ENCODE peak calls at places on chromosome 4, in nine cellular contexts. One of them, this sample, is unnamed.

GRCh38 chr4:54484361-54484760 is 173.4 kb upstream of the KIT start:
- DNase-seq in NCI-H510A: peak; percentile 65
- DNase-seq in tibial nerve: no peak
- DNase-seq in SK-N-DZ: no peak
- DNase-seq in GM06990: no peak
- DNase-seq in HL-60: no peak
- DNase-seq in retina: no peak
- DNase-seq in HT1080: no peak
- DNase-seq in anterior cingulate cortex: no peak
- DNase-seq in this sample: no peak

GRCh38 chr4:22574424-22574823 is 58.6 kb upstream of the ADGRA3 start:
- DNase-seq in NCI-H510A: no peak
- DNase-seq in retina: no peak
- DNase-seq in HL-60: no peak
- DNase-seq in GM06990: no peak
- DNase-seq in HT1080: no peak
- DNase-seq in anterior cingulate cortex: no peak
- DNase-seq in tibial nerve: no peak
- DNase-seq in SK-N-DZ: no peak
- DNase-seq in this sample: no peak

GRCh38 chr4:157221895-157222763 is 1.6 kb downstream of the GRIA2 start:
- DNase-seq in NCI-H510A: peak; percentile 22
- DNase-seq in SK-N-DZ: peak; percentile 54
- DNase-seq in anterior cingulate cortex: peak; percentile 67
- DNase-seq in tibial nerve: no peak
- DNase-seq in GM06990: no peak
- DNase-seq in HT1080: no peak
- DNase-seq in retina: peak; percentile 83
- DNase-seq in HL-60: no peak
- DNase-seq in this sample: no peak

GRCh38 chr4:177108708-177109107 is 201.0 kb upstream of the NEIL3 start:
- DNase-seq in SK-N-DZ: no peak
- DNase-seq in tibial nerve: no peak
- DNase-seq in NCI-H510A: no peak
- DNase-seq in GM06990: no peak
- DNase-seq in retina: no peak
- DNase-seq in HT1080: no peak
- DNase-seq in HL-60: no peak
- DNase-seq in anterior cingulate cortex: no peak
- DNase-seq in this sample: no peak

GRCh38 chr4:38160487-38161207 is 200.4 kb downstream of the PTTG2 start:
- DNase-seq in SK-N-DZ: no peak
- DNase-seq in retina: no peak
- DNase-seq in anterior cingulate cortex: no peak
- DNase-seq in HT1080: peak; percentile 91
- DNase-seq in NCI-H510A: peak; percentile 72
- DNase-seq in HL-60: peak; percentile 61
- DNase-seq in GM06990: peak; percentile 60
- DNase-seq in tibial nerve: no peak
- DNase-seq in this sample: peak; percentile 90

GRCh38 chr4:41280010-41280409 is 23.3 kb downstream of the UCHL1 start:
- DNase-seq in HT1080: no peak
- DNase-seq in SK-N-DZ: no peak
- DNase-seq in retina: no peak
- DNase-seq in NCI-H510A: no peak
- DNase-seq in anterior cingulate cortex: no peak
- DNase-seq in HL-60: no peak
- DNase-seq in tibial nerve: no peak
- DNase-seq in GM06990: no peak
- DNase-seq in this sample: no peak

GRCh38 chr4:78100060-78100459 is 42.9 kb downstream of the FRAS1 start:
- DNase-seq in anterior cingulate cortex: no peak
- DNase-seq in NCI-H510A: no peak
- DNase-seq in tibial nerve: no peak
- DNase-seq in HT1080: peak; percentile 1
- DNase-seq in SK-N-DZ: no peak
- DNase-seq in retina: no peak
- DNase-seq in HL-60: no peak
- DNase-seq in GM06990: no peak
- DNase-seq in this sample: no peak

GRCh38 chr4:107265859-107266258 is 229.7 kb upstream of the DKK2 start:
- DNase-seq in NCI-H510A: peak; percentile 20
- DNase-seq in retina: no peak
- DNase-seq in GM06990: no peak
- DNase-seq in anterior cingulate cortex: no peak
- DNase-seq in SK-N-DZ: peak; percentile 29
- DNase-seq in tibial nerve: no peak
- DNase-seq in HL-60: no peak
- DNase-seq in HT1080: no peak
- DNase-seq in this sample: no peak

GRCh38 chr4:6362896-6363295 is 93.2 kb downstream of the WFS1 start:
- DNase-seq in retina: no peak
- DNase-seq in SK-N-DZ: no peak
- DNase-seq in GM06990: no peak
- DNase-seq in tibial nerve: no peak
- DNase-seq in HT1080: no peak
- DNase-seq in anterior cingulate cortex: no peak
- DNase-seq in NCI-H510A: no peak
- DNase-seq in HL-60: no peak
- DNase-seq in this sample: no peak

GRCh38 chr4:6542951-6543350 is 32.0 kb upstream of the MAN2B2 start:
- DNase-seq in HL-60: no peak
- DNase-seq in retina: peak; percentile 23
- DNase-seq in NCI-H510A: no peak
- DNase-seq in anterior cingulate cortex: no peak
- DNase-seq in HT1080: no peak
- DNase-seq in SK-N-DZ: no peak
- DNase-seq in GM06990: no peak
- DNase-seq in tibial nerve: no peak
- DNase-seq in this sample: no peak

GRCh38 chr4:76943129-76943620 is 6.4 kb upstream of the SEPTIN11 start:
- DNase-seq in NCI-H510A: no peak
- DNase-seq in retina: no peak
- DNase-seq in SK-N-DZ: no peak
- DNase-seq in HL-60: no peak
- DNase-seq in HT1080: peak; percentile 69
- DNase-seq in tibial nerve: no peak
- DNase-seq in anterior cingulate cortex: no peak
- DNase-seq in GM06990: no peak
- DNase-seq in this sample: no peak

GRCh38 chr4:67680568-67681222 is 20.3 kb downstream of the UBA6 start:
- DNase-seq in anterior cingulate cortex: no peak
- DNase-seq in SK-N-DZ: no peak
- DNase-seq in tibial nerve: no peak
- DNase-seq in GM06990: no peak
- DNase-seq in HT1080: peak; percentile 27
- DNase-seq in HL-60: no peak
- DNase-seq in retina: no peak
- DNase-seq in NCI-H510A: no peak
- DNase-seq in this sample: no peak